ENCODE peak calls at places on chromosomes 6 and 20, in four cellular contexts. E is left lung, M is astrocyte, W is mesenchymal stem cell. P is an unnamed sample. For H3K27me3, the result is how much of the 10 kb centered on the place peaks cover.

GRCh38 chr6:95321106-95321505 is 256.2 kb upstream of the MANEA start:
- DNase-seq in E (no peak), M (peak), W (no peak), P (peak)

GRCh38 chr6:43308101-43308989 is at the start of gene CRIP3:
- DNase-seq in E (peak), W (peak), M (no peak), P (peak)

GRCh38 chr6:24382220-24382540 is 20.6 kb upstream of the MRS2 start:
- DNase-seq in E (no peak), W (no peak), M (no peak), P (peak)

GRCh38 chr6:31580807-31581437 is 1.3 kb downstream of the LTB start:
- DNase-seq in E (peak), W (peak), M (peak), P (peak)

GRCh38 chr6:30154709-30155521 is 6.1 kb downstream of the TRIM10 start:
- DNase-seq in E (no peak), M (peak), W (peak), P (peak)

GRCh38 chr20:11391591-11391990 is 526.1 kb upstream of the BTBD3 start:
- DNase-seq in E (no peak), M (no peak), W (peak), P (no peak)

GRCh38 chr20:19210426-19211155 is 1.9 kb upstream of the SLC24A3 start:
- DNase-seq in E (no peak), W (no peak), M (no peak), P (no peak)

GRCh38 chr6:28643017-28643740 is 117.5 kb downstream of the GPX5 start:
- DNase-seq in E (no peak), M (peak), W (peak), P (peak)

GRCh38 chr6:44381739-44382138 is 5.8 kb upstream of the CDC5L start:
- DNase-seq in W (no peak), M (no peak), E (peak), P (no peak)

GRCh38 chr6:125679651-125680050 is 69.8 kb upstream of the HEY2 start:
- DNase-seq in M (no peak), W (no peak), E (no peak), P (no peak)

GRCh38 chr20:564195-564594 is 20.6 kb upstream of the CSNK2A1 start:
- DNase-seq in E (no peak), M (no peak), W (no peak), P (no peak)

GRCh38 chr6:168923171-168923570 is 330.5 kb downstream of the THBS2 start:
- DNase-seq in E (no peak), W (no peak), M (no peak), P (no peak)

GRCh38 chr20:47413189-47413588 is 56.7 kb upstream of the ZMYND8 start:
- DNase-seq in M (no peak), W (no peak), E (no peak), P (no peak)

GRCh38 chr20:59289994-59290393 is 10.4 kb upstream of the EDN3 start:
- DNase-seq in W (no peak), E (no peak), M (no peak), P (no peak)

GRCh38 chr20:53934421-53935352 is 135.7 kb downstream of the BCAS1 start:
- DNase-seq in W (peak), E (no peak), M (peak), P (peak)

GRCh38 chr6:97524846-97525245 is 241.8 kb upstream of the MMS22L start:
- DNase-seq in W (no peak), E (no peak), M (no peak), P (peak)

GRCh38 chr6:19322691-19323470 is 514.3 kb upstream of the ID4 start:
- DNase-seq in W (no peak), E (no peak), M (peak), P (peak)

GRCh38 chr6:82033631-82034211 is 213.8 kb downstream of the IBTK start:
- DNase-seq in E (no peak), W (peak), M (peak), P (no peak)

GRCh38 chr6:126914172-126914571 is 204.3 kb upstream of the RSPO3 start:
- DNase-seq in E (no peak), W (no peak), M (no peak), P (no peak)

GRCh38 chr6:167770291-167770955 is 56.3 kb upstream of the AFDN start:
- DNase-seq in E (no peak), W (no peak), M (no peak), P (no peak)

GRCh38 chr6:143301204-143301603 is 149.3 kb downstream of the ADAT2 start:
- DNase-seq in W (no peak), E (no peak), M (no peak), P (no peak)

GRCh38 chr6:119587537-119587936 is 238.0 kb upstream of the MAN1A1 start:
- DNase-seq in E (no peak), M (peak), W (peak), P (peak)

GRCh38 chr6:1229808-1230207 is 82.1 kb upstream of the FOXQ1 start:
- DNase-seq in E (no peak), W (no peak), M (no peak), P (no peak)

GRCh38 chr6:127855542-127856159 is 45.2 kb downstream of the THEMIS start:
- DNase-seq in W (peak), M (no peak), E (no peak), P (peak)

GRCh38 chr20:57680131-57680716 is 29.6 kb downstream of the PMEPA1 start:
- DNase-seq in W (no peak), M (no peak), E (no peak), P (no peak)

GRCh38 chr20:40251284-40251932 is 437.6 kb downstream of the MAFB start:
- DNase-seq in E (no peak), M (no peak), W (no peak), P (peak)

GRCh38 chr6:88044530-88044929 is 3.1 kb upstream of the SPACA1 start:
- DNase-seq in W (no peak), M (no peak), E (no peak), P (no peak)

DNA sequence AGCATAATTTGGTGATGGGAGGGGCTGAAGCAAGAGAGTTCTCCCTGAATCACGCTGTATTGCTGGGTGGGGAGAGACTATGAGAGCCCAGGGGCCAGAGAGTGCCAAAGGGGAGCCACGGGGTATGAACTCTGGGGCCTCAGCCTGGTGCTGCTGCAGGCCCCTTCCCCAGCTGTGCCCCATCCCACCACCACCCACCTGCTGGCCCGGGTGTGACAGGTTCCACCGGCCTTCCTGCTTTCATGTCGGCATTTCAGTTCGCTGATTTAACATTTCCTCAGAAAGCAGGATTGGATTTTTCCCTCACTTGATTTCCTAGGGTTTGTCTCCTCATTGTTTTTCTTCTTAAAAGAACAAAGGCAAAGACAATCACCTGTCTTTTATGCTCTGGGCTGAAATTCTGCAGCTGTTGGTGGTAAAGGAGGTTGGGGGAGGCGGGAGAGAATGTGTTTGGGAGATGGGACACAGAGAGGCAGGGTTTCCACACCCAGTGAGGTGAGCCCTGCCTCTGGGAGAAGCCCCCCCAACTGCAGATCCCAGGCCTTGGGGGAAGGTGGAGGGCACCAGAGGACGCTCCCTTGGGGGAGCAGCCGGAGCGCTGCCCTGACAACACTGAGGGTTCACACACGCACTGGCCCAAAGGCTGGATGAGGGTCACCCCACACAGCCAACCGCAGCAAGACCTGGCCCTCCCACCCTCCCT is 10.3 kb upstream of the MLN start:
- DNase-seq in M (no peak), W (no peak), E (no peak), P (no peak)
- H3K27me3 ChIP-seq in M (under half), W (half or more), E (half or more), P (half or more)

DNA sequence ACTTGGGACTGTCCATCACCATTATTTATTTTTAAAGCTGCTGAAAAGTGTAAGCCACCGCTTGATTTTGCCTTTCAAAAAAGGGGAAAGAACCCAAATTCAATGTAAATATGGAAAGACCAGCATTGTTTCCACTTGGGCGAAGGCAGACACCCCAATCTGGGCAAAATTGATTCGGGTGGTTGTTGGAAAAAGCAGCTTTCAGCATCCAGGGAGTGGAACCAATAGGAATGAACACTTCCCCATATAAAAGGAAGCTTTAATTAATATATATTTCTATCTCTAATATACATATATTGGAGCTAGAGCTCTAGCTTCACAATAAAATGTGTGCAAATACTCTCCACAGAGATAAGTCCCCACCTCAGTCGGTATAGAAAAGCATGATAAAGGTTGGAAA is at the start of gene TFAP2D:
- DNase-seq in E (no peak), W (no peak), M (no peak), P (no peak)
- H3K27me3 ChIP-seq in E (half or more), W (half or more), M (under half), P (half or more)

GRCh38 chr20:62452475-62453095 is 23.2 kb downstream of the GATA5 start:
- DNase-seq in E (no peak), W (no peak), M (no peak), P (no peak)

GRCh38 chr20:62453186-62453808 is 22.5 kb downstream of the GATA5 start:
- DNase-seq in E (no peak), M (no peak), W (no peak), P (no peak)

GRCh38 chr20:62457098-62457497 is 18.7 kb downstream of the GATA5 start:
- DNase-seq in M (no peak), E (no peak), W (no peak), P (no peak)

GRCh38 chr20:62455929-62456328 is 19.9 kb downstream of the GATA5 start:
- DNase-seq in E (no peak), M (no peak), W (no peak), P (no peak)

DNA sequence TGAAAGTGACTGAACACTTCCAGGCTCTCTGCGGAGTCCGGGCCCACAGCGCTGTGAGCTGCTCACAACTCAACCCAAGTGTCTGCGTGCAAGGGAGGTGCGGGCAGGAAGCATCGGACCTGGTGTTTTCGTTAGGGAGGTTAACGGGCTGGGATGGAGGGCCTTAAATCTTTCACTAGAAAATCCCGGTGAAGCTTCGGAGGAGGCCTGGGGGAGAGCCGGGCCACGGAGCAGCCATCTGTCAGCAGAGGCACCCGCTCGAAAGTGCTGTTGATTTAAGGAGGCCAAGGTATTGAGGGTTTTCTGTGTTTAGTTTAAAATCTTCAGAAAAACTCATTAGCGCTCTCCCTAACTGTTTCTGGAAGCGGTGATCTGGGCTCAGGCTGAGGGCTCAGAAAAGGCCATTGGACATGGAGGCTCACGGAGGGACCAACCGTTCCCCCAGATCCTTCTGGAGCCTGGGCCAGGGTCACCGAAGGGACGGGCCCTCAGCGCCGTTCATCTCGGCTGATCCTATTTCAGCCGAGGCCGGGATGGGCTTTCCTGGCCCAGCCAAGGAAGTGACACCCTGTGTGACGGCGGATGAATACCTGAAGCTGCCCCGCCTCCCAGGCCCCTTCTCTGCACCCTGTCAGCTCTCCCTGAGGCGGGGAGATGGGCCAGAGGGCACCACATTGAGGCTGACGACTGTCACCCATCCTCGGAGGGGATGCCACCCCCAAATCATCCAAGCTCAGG is 20.7 kb downstream of the GATA5 start:
- DNase-seq in W (peak), E (no peak), M (no peak), P (no peak)
- H3K27me3 ChIP-seq in W (half or more), E (half or more), M (under half), P (under half)

DNA sequence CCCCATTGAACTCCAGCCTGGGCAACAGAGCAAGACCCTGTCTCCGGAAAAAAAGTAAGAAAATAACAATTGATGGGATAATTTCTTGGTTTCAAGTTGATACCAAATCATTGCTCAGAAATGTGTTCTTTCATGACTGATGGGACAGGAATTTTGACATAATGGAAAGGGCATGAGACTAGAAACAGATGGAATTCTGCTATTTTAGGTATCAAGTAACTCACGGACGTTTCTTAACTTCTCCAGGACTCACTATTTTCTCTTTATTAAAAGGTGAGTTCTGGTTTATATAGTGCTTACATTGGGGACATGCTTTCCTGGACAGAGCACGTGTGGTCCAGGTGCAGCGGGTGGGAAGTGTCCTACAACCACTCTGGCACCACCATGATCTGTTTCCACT is 6.0 kb upstream of the DSP start:
- DNase-seq in W (no peak), M (peak), E (no peak), P (peak)
- H3K27me3 ChIP-seq in W (under half), M (under half), E (half or more), P (under half)

GRCh38 chr6:66128676-66129075 is 421.6 kb upstream of the EYS start:
- DNase-seq in W (no peak), E (no peak), M (no peak), P (no peak)
- H3K27me3 ChIP-seq in W (under half), E (under half), M (under half), P (under half)

GRCh38 chr20:39107741-39108140 is 145.6 kb downstream of the DHX35 start:
- DNase-seq in E (no peak), W (no peak), M (no peak), P (peak)

GRCh38 chr20:39103305-39103704 is 141.2 kb downstream of the DHX35 start:
- DNase-seq in W (no peak), M (no peak), E (no peak), P (no peak)

GRCh38 chr20:39106791-39107190 is 144.6 kb downstream of the DHX35 start:
- DNase-seq in M (no peak), W (no peak), E (no peak), P (no peak)

GRCh38 chr20:39103732-39104131 is 141.6 kb downstream of the DHX35 start:
- DNase-seq in E (no peak), M (peak), W (no peak), P (no peak)

DNA sequence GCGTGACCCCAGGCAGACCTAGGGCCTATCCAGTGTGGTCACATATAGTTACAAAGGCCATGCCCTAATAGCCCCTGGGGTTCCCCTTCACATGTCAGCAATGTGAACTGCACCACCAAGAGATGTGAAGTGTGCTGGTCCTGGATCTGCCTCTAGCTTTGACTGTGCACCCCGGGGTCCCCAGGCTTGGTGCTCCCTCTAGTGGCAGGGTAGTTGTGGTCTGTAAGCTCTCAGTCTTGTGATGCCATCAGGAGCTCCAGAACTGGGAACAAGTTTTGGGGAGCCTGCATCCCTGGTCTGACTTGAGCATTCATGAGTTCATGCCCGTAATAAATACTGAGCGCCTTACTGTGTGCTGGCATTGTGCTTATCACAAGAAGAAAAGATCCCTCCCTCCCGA is 143.4 kb downstream of the DHX35 start:
- DNase-seq in M (no peak), E (no peak), W (no peak), P (no peak)
- H3K27me3 ChIP-seq in M (under half), E (under half), W (under half), P (under half)

GRCh38 chr6:149934249-149935156 is 7.3 kb upstream of the ULBP2 start:
- DNase-seq in M (peak), W (peak), E (no peak), P (peak)

GRCh38 chr6:149935668-149936067 is 6.1 kb upstream of the ULBP2 start:
- DNase-seq in E (no peak), M (no peak), W (no peak), P (no peak)

GRCh38 chr6:149933461-149933860 is 8.4 kb upstream of the ULBP2 start:
- DNase-seq in M (no peak), E (no peak), W (no peak), P (no peak)

GRCh38 chr6:149936743-149937142 is 5.1 kb upstream of the ULBP2 start:
- DNase-seq in M (no peak), E (no peak), W (no peak), P (no peak)

DNA sequence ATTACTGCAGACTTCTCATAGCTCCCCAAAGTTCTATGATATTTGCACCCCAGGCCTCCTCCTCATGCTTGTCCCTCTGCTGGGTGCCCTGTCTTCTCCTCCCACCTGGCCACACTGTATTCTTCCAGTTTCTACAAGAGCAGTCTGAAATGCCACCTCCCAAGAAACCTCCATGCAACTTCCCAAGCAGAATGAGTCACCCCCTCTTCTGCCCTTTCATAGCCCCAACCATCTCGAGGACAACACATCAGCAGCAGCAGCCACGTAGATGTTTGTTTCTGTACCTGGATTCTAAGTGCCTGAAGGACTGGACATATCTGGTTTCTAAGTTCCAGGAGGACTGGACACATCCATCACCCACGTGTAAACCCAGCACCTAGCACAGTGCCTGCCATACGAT is 6.6 kb upstream of the ULBP2 start:
- DNase-seq in M (no peak), W (no peak), E (no peak), P (peak)
- H3K27me3 ChIP-seq in M (half or more), W (half or more), E (half or more), P (under half)

GRCh38 chr6:149769676-149770075 is 20.1 kb downstream of the PCMT1 start:
- DNase-seq in W (no peak), M (no peak), E (no peak), P (no peak)

GRCh38 chr6:149771185-149771584 is 21.6 kb downstream of the PCMT1 start:
- DNase-seq in W (no peak), M (no peak), E (no peak), P (no peak)

GRCh38 chr6:149777624-149778023 is 28.1 kb downstream of the PCMT1 start:
- DNase-seq in E (no peak), M (no peak), W (no peak), P (no peak)

GRCh38 chr6:149766156-149766768 is 16.7 kb downstream of the PCMT1 start:
- DNase-seq in E (no peak), M (peak), W (no peak), P (peak)

GRCh38 chr6:149771925-149772324 is 22.4 kb downstream of the PCMT1 start:
- DNase-seq in M (no peak), E (no peak), W (no peak), P (no peak)
- H3K27me3 ChIP-seq in M (under half), E (under half), W (under half), P (under half)

GRCh38 chr6:107637316-107637715 is 147.4 kb downstream of the SOBP start:
- DNase-seq in W (no peak), M (no peak), E (no peak), P (no peak)

GRCh38 chr6:107638493-107638892 is 148.6 kb downstream of the SOBP start:
- DNase-seq in E (no peak), M (no peak), W (no peak), P (no peak)

GRCh38 chr6:107636486-107636885 is 146.6 kb downstream of the SOBP start:
- DNase-seq in W (no peak), E (no peak), M (no peak), P (no peak)

GRCh38 chr6:107635058-107635515 is 145.2 kb downstream of the SOBP start:
- DNase-seq in W (no peak), E (no peak), M (no peak), P (no peak)

DNA sequence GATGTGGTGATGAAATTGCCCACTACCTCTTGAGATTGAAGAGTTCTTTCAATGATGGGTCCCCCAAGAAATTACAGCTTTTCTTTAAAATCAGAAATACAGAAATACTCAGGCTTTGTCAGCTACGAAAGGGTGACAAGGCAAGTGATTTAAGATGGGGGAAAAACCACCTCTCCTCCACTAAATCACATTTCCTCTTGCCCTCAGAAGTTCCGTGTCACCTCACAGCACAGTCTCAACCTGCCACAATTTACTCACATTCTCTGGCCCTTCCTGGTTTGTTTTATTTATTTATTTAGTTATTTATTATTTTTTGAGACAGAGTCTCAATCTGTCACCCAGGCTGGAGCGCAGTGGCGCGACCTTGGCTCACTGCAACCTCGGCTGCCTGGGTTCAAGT is 148.0 kb downstream of the SOBP start:
- DNase-seq in W (no peak), E (no peak), M (no peak), P (no peak)
- H3K27me3 ChIP-seq in W (under half), E (under half), M (under half), P (under half)

P was measured in PC-3.